ENCODE peak calls at places on chromosomes 5 and 9, in five cellular contexts. One of them, this sample, is unnamed. For H3K4me1 and H3K27me3, the result is how much of the 10 kb centered on the place peaks cover.

GRCh38 chr9:24817756-24818155 is 272.1 kb upstream of the IZUMO3 start:
- DNase-seq in body of pancreas: no peak
- DNase-seq in ascending aorta: no peak
- DNase-seq in ovary: no peak
- DNase-seq in fibroblast of lung: no peak
- DNase-seq in this sample: no peak

GRCh38 chr9:134518004-134518606 is 123.5 kb upstream of the COL5A1 start:
- DNase-seq in fibroblast of lung: no peak
- DNase-seq in body of pancreas: no peak
- DNase-seq in ovary: no peak
- DNase-seq in ascending aorta: no peak
- DNase-seq in this sample: no peak

GRCh38 chr9:14198544-14199510 is 115.1 kb downstream of the NFIB start:
- DNase-seq in ascending aorta: peak
- DNase-seq in body of pancreas: peak
- DNase-seq in fibroblast of lung: peak
- DNase-seq in ovary: peak
- DNase-seq in this sample: peak

GRCh38 chr5:3311443-3311842 is 284.2 kb upstream of the IRX1 start:
- DNase-seq in body of pancreas: no peak
- DNase-seq in ovary: no peak
- DNase-seq in fibroblast of lung: no peak
- DNase-seq in ascending aorta: no peak
- DNase-seq in this sample: no peak

GRCh38 chr9:6552738-6553121 is 92.8 kb downstream of the GLDC start:
- DNase-seq in body of pancreas: no peak
- DNase-seq in ascending aorta: no peak
- DNase-seq in ovary: no peak
- DNase-seq in fibroblast of lung: peak
- DNase-seq in this sample: no peak

GRCh38 chr9:16131269-16131668 is 578.4 kb downstream of the CCDC171 start:
- DNase-seq in fibroblast of lung: peak
- DNase-seq in ovary: no peak
- DNase-seq in body of pancreas: no peak
- DNase-seq in ascending aorta: no peak
- DNase-seq in this sample: no peak

GRCh38 chr9:126376903-126377342 is 50.3 kb downstream of the MVB12B start:
- DNase-seq in ovary: no peak
- DNase-seq in body of pancreas: no peak
- DNase-seq in fibroblast of lung: no peak
- DNase-seq in ascending aorta: no peak
- DNase-seq in this sample: no peak

GRCh38 chr9:6884101-6884500 is 126.3 kb downstream of the KDM4C start:
- DNase-seq in ascending aorta: no peak
- DNase-seq in fibroblast of lung: peak
- DNase-seq in body of pancreas: no peak
- DNase-seq in ovary: no peak
- DNase-seq in this sample: no peak

GRCh38 chr9:137670391-137671195 is 51.8 kb downstream of the EHMT1 start:
- DNase-seq in ascending aorta: peak
- DNase-seq in body of pancreas: peak
- DNase-seq in ovary: no peak
- DNase-seq in fibroblast of lung: no peak
- DNase-seq in this sample: no peak

GRCh38 chr5:107668933-107669542 is 1.7 kb downstream of the EFNA5 start:
- DNase-seq in fibroblast of lung: peak
- DNase-seq in ascending aorta: no peak
- DNase-seq in ovary: peak
- DNase-seq in body of pancreas: no peak
- DNase-seq in this sample: no peak

GRCh38 chr9:110578896-110579752 is at the start of gene SVEP1:
- DNase-seq in ovary: peak
- DNase-seq in fibroblast of lung: peak
- DNase-seq in ascending aorta: peak
- DNase-seq in body of pancreas: peak
- DNase-seq in this sample: no peak

GRCh38 chr9:110580850-110581249 is 1.3 kb upstream of the SVEP1 start:
- DNase-seq in fibroblast of lung: peak
- DNase-seq in ascending aorta: no peak
- DNase-seq in body of pancreas: no peak
- DNase-seq in ovary: no peak
- DNase-seq in this sample: no peak

GRCh38 chr9:110582156-110582555 is 2.6 kb upstream of the SVEP1 start:
- DNase-seq in fibroblast of lung: no peak
- DNase-seq in ovary: no peak
- DNase-seq in body of pancreas: no peak
- DNase-seq in ascending aorta: no peak
- DNase-seq in this sample: no peak

GRCh38 chr9:110579763-110580255 is 268 bp upstream of the SVEP1 start:
- DNase-seq in ovary: no peak
- DNase-seq in ascending aorta: no peak
- DNase-seq in body of pancreas: no peak
- DNase-seq in fibroblast of lung: peak
- DNase-seq in this sample: no peak

DNA sequence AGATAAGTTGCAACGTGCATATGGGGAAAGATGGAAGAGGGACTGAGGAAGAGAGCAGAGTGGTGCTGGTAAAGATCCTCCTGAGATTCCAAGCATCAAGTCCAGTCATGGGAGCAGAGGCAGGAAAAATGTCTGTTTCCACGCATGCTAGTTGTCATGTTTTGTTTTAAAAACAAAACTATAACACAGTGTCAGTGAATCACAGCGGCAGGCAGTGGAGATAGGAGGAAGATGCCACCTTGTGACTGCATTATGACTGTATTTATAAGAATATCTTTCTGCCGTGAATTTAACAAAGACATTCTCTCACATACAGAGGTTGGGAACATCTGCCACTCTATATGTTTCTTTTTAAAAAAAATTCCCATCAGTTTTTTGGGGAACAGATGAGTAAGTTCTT is 3.7 kb upstream of the SVEP1 start:
- DNase-seq in fibroblast of lung: peak
- DNase-seq in body of pancreas: no peak
- DNase-seq in ascending aorta: no peak
- DNase-seq in ovary: peak
- DNase-seq in this sample: no peak
- TF ChIP-seq CTCF in fibroblast of lung: no peak
- TF ChIP-seq CTCF in body of pancreas: no peak
- TF ChIP-seq CTCF in ascending aorta: no peak
- TF ChIP-seq CTCF in ovary: no peak
- TF ChIP-seq CTCF in this sample: peak

DNA sequence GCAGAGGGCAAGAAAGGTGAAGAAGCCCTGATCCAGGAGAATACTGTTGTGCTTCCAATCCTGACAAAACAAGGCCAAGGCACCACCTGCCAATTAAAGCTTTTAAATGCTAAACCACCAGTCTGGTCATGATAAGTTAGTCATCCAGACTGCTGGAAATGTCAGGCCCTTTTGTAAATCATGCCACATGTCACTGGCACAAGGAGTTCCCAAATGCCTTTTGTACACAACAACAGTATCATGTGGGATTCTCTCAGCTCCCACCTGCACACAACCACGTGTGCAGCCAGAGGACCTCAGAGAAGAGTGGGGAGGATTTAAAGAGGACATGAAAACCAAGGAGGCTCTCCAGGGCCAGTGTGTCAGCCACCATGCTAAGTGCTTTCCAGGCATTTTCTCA is 99.3 kb downstream of the CDK5RAP2 start:
- DNase-seq in fibroblast of lung: no peak
- DNase-seq in ovary: no peak
- DNase-seq in body of pancreas: no peak
- DNase-seq in ascending aorta: no peak
- DNase-seq in this sample: no peak
- H3K4me1 ChIP-seq in fibroblast of lung: under half
- H3K4me1 ChIP-seq in ovary: under half
- H3K4me1 ChIP-seq in body of pancreas: under half
- H3K4me1 ChIP-seq in ascending aorta: under half
- H3K4me1 ChIP-seq in this sample: under half

GRCh38 chr9:121459513-121459912 is 40.1 kb downstream of the GGTA1 start:
- DNase-seq in fibroblast of lung: no peak
- DNase-seq in body of pancreas: no peak
- DNase-seq in ascending aorta: no peak
- DNase-seq in ovary: no peak
- DNase-seq in this sample: no peak

GRCh38 chr9:121450241-121450640 is 49.4 kb downstream of the GGTA1 start:
- DNase-seq in ascending aorta: no peak
- DNase-seq in fibroblast of lung: no peak
- DNase-seq in body of pancreas: no peak
- DNase-seq in ovary: no peak
- DNase-seq in this sample: no peak

GRCh38 chr9:121453232-121453892 is 46.3 kb downstream of the GGTA1 start:
- DNase-seq in body of pancreas: no peak
- DNase-seq in ovary: no peak
- DNase-seq in ascending aorta: no peak
- DNase-seq in fibroblast of lung: no peak
- DNase-seq in this sample: no peak

GRCh38 chr9:121455527-121456239 is 44.0 kb downstream of the GGTA1 start:
- DNase-seq in fibroblast of lung: no peak
- DNase-seq in ascending aorta: no peak
- DNase-seq in ovary: no peak
- DNase-seq in body of pancreas: no peak
- DNase-seq in this sample: no peak

GRCh38 chr9:121454972-121455371 is 44.7 kb downstream of the GGTA1 start:
- DNase-seq in ovary: no peak
- DNase-seq in ascending aorta: no peak
- DNase-seq in body of pancreas: no peak
- DNase-seq in fibroblast of lung: no peak
- DNase-seq in this sample: no peak
- H3K27me3 ChIP-seq in ovary: under half
- H3K27me3 ChIP-seq in ascending aorta: under half
- H3K27me3 ChIP-seq in body of pancreas: under half
- H3K27me3 ChIP-seq in fibroblast of lung: under half
- H3K27me3 ChIP-seq in this sample: under half

GRCh38 chr5:137054792-137055191 is 444.3 kb downstream of the SPOCK1 start:
- DNase-seq in fibroblast of lung: no peak
- DNase-seq in body of pancreas: no peak
- DNase-seq in ascending aorta: no peak
- DNase-seq in ovary: no peak
- DNase-seq in this sample: no peak

GRCh38 chr5:137054335-137054734 is 444.8 kb downstream of the SPOCK1 start:
- DNase-seq in ascending aorta: no peak
- DNase-seq in fibroblast of lung: no peak
- DNase-seq in ovary: no peak
- DNase-seq in body of pancreas: no peak
- DNase-seq in this sample: no peak

GRCh38 chr5:137055271-137055872 is 443.8 kb downstream of the SPOCK1 start:
- DNase-seq in body of pancreas: no peak
- DNase-seq in ascending aorta: no peak
- DNase-seq in ovary: no peak
- DNase-seq in fibroblast of lung: no peak
- DNase-seq in this sample: no peak

GRCh38 chr5:137056676-137057075 is 442.4 kb downstream of the SPOCK1 start:
- DNase-seq in fibroblast of lung: no peak
- DNase-seq in ovary: no peak
- DNase-seq in body of pancreas: no peak
- DNase-seq in ascending aorta: no peak
- DNase-seq in this sample: no peak

GRCh38 chr5:137051165-137051564 is 448.0 kb downstream of the SPOCK1 start:
- DNase-seq in fibroblast of lung: no peak
- DNase-seq in ascending aorta: no peak
- DNase-seq in body of pancreas: no peak
- DNase-seq in ovary: no peak
- DNase-seq in this sample: no peak
- TF ChIP-seq CTCF in fibroblast of lung: no peak
- TF ChIP-seq CTCF in ascending aorta: no peak
- TF ChIP-seq CTCF in body of pancreas: no peak
- TF ChIP-seq CTCF in ovary: no peak
- TF ChIP-seq CTCF in this sample: no peak

GRCh38 chr5:178416206-178416882 is 173.8 kb downstream of the COL23A1 start:
- DNase-seq in ovary: peak
- DNase-seq in ascending aorta: no peak
- DNase-seq in body of pancreas: no peak
- DNase-seq in fibroblast of lung: no peak
- DNase-seq in this sample: no peak

GRCh38 chr5:178417391-178417811 is 172.8 kb downstream of the COL23A1 start:
- DNase-seq in fibroblast of lung: no peak
- DNase-seq in ovary: no peak
- DNase-seq in body of pancreas: no peak
- DNase-seq in ascending aorta: no peak
- DNase-seq in this sample: no peak

GRCh38 chr5:178415353-178415752 is 174.8 kb downstream of the COL23A1 start:
- DNase-seq in ovary: no peak
- DNase-seq in fibroblast of lung: no peak
- DNase-seq in body of pancreas: no peak
- DNase-seq in ascending aorta: no peak
- DNase-seq in this sample: no peak

GRCh38 chr5:178416919-178417318 is 173.3 kb downstream of the COL23A1 start:
- DNase-seq in body of pancreas: no peak
- DNase-seq in ovary: no peak
- DNase-seq in fibroblast of lung: no peak
- DNase-seq in ascending aorta: no peak
- DNase-seq in this sample: no peak

GRCh38 chr5:178413992-178414391 is 176.2 kb downstream of the COL23A1 start:
- DNase-seq in ascending aorta: no peak
- DNase-seq in fibroblast of lung: no peak
- DNase-seq in body of pancreas: no peak
- DNase-seq in ovary: no peak
- DNase-seq in this sample: no peak
- H3K4me1 ChIP-seq in ascending aorta: under half
- H3K4me1 ChIP-seq in fibroblast of lung: under half
- H3K4me1 ChIP-seq in body of pancreas: under half
- H3K4me1 ChIP-seq in ovary: under half
- H3K4me1 ChIP-seq in this sample: under half

DNA sequence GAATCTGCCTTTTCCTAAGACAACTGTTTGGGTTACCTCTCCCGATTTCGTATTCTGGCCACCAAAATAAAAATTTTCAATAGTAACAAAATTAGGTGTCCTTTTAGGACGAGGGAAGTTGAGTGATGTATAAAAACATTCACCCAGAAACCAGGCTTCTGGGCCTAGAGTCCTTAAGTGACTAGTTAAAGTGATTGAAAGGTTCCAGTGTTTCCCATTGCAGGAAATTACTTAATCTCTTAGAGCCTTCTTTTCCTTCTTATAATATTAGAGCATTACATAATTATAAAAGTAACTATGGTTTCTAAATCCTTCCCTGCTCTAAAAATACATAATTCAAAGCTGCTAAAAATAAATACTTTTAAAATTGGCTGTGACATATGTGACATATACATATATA is 7.3 kb downstream of the MCIDAS start:
- DNase-seq in ovary: no peak
- DNase-seq in fibroblast of lung: no peak
- DNase-seq in ascending aorta: no peak
- DNase-seq in body of pancreas: no peak
- DNase-seq in this sample: no peak
- H3K27me3 ChIP-seq in ovary: under half
- H3K27me3 ChIP-seq in fibroblast of lung: half or more
- H3K27me3 ChIP-seq in ascending aorta: under half
- H3K27me3 ChIP-seq in body of pancreas: under half
- H3K27me3 ChIP-seq in this sample: under half

This sample was measured in right atrium auricular region.